ENCODE peak calls at places on chromosomes 6 and 20, in nine cellular contexts. One of them, this sample, is unnamed.
A peak's percentile ranks its signal among the peaks of the same experiment; 100 is the strongest.

GRCh38 chr20:37990571-37991151 is 42.6 kb downstream of the TTI1 start:
- DNase-seq in stimulated activated CD4-positive, alpha-beta T cell treated with anti-CD3 and anti-CD28 coated beads, Interleukin-1b, Interleukin-23, amount 100 ng/mL, for 1 hour: no peak
- DNase-seq in BJ: peak; percentile 19
- DNase-seq in mesenteric fat pad: no peak
- DNase-seq in left colon: peak; percentile 58
- DNase-seq in NCI-H524: peak; percentile 38
- DNase-seq in kidney epithelial cell: peak; percentile 59
- DNase-seq in HFF-Myc: no peak
- DNase-seq in AG04450: peak; percentile 59
- DNase-seq in this sample: peak; percentile 82

GRCh38 chr6:8825726-8826125 is 390.4 kb upstream of the SLC35B3 start:
- DNase-seq in NCI-H524: no peak
- DNase-seq in left colon: no peak
- DNase-seq in BJ: no peak
- DNase-seq in HFF-Myc: no peak
- DNase-seq in AG04450: no peak
- DNase-seq in kidney epithelial cell: no peak
- DNase-seq in mesenteric fat pad: no peak
- DNase-seq in stimulated activated CD4-positive, alpha-beta T cell treated with anti-CD3 and anti-CD28 coated beads, Interleukin-1b, Interleukin-23, amount 100 ng/mL, for 1 hour: no peak
- DNase-seq in this sample: no peak

GRCh38 chr20:44104807-44105517 is 82.0 kb downstream of the JPH2 start:
- DNase-seq in stimulated activated CD4-positive, alpha-beta T cell treated with anti-CD3 and anti-CD28 coated beads, Interleukin-1b, Interleukin-23, amount 100 ng/mL, for 1 hour: no peak
- DNase-seq in HFF-Myc: no peak
- DNase-seq in NCI-H524: no peak
- DNase-seq in BJ: no peak
- DNase-seq in AG04450: peak; percentile 74
- DNase-seq in left colon: no peak
- DNase-seq in kidney epithelial cell: no peak
- DNase-seq in mesenteric fat pad: no peak
- DNase-seq in this sample: peak; percentile 49

GRCh38 chr6:125950293-125950692 is 6.3 kb upstream of the HINT3 start:
- DNase-seq in stimulated activated CD4-positive, alpha-beta T cell treated with anti-CD3 and anti-CD28 coated beads, Interleukin-1b, Interleukin-23, amount 100 ng/mL, for 1 hour: no peak
- DNase-seq in left colon: no peak
- DNase-seq in BJ: peak; percentile 41
- DNase-seq in HFF-Myc: no peak
- DNase-seq in AG04450: no peak
- DNase-seq in NCI-H524: no peak
- DNase-seq in mesenteric fat pad: no peak
- DNase-seq in kidney epithelial cell: no peak
- DNase-seq in this sample: peak; percentile 73

GRCh38 chr6:41462980-41463930 is 82.9 kb upstream of the FOXP4 start:
- DNase-seq in left colon: peak; percentile 75
- DNase-seq in BJ: no peak
- DNase-seq in kidney epithelial cell: peak; percentile 38
- DNase-seq in AG04450: peak; percentile 30
- DNase-seq in mesenteric fat pad: no peak
- DNase-seq in stimulated activated CD4-positive, alpha-beta T cell treated with anti-CD3 and anti-CD28 coated beads, Interleukin-1b, Interleukin-23, amount 100 ng/mL, for 1 hour: no peak
- DNase-seq in NCI-H524: peak; percentile 72
- DNase-seq in HFF-Myc: peak; percentile 26
- DNase-seq in this sample: no peak

GRCh38 chr6:14571001-14571400 is 453.4 kb downstream of the CD83 start:
- DNase-seq in mesenteric fat pad: no peak
- DNase-seq in AG04450: no peak
- DNase-seq in NCI-H524: no peak
- DNase-seq in BJ: no peak
- DNase-seq in left colon: no peak
- DNase-seq in kidney epithelial cell: no peak
- DNase-seq in stimulated activated CD4-positive, alpha-beta T cell treated with anti-CD3 and anti-CD28 coated beads, Interleukin-1b, Interleukin-23, amount 100 ng/mL, for 1 hour: no peak
- DNase-seq in HFF-Myc: no peak
- DNase-seq in this sample: no peak

GRCh38 chr6:119308994-119309657 is 40.4 kb downstream of the MAN1A1 start:
- DNase-seq in HFF-Myc: no peak
- DNase-seq in mesenteric fat pad: no peak
- DNase-seq in BJ: no peak
- DNase-seq in AG04450: no peak
- DNase-seq in stimulated activated CD4-positive, alpha-beta T cell treated with anti-CD3 and anti-CD28 coated beads, Interleukin-1b, Interleukin-23, amount 100 ng/mL, for 1 hour: no peak
- DNase-seq in left colon: no peak
- DNase-seq in NCI-H524: no peak
- DNase-seq in kidney epithelial cell: peak; percentile 32
- DNase-seq in this sample: no peak

GRCh38 chr6:82118150-82118562 is 129.4 kb downstream of the IBTK start:
- DNase-seq in BJ: no peak
- DNase-seq in AG04450: no peak
- DNase-seq in NCI-H524: no peak
- DNase-seq in kidney epithelial cell: no peak
- DNase-seq in stimulated activated CD4-positive, alpha-beta T cell treated with anti-CD3 and anti-CD28 coated beads, Interleukin-1b, Interleukin-23, amount 100 ng/mL, for 1 hour: no peak
- DNase-seq in left colon: no peak
- DNase-seq in HFF-Myc: no peak
- DNase-seq in mesenteric fat pad: no peak
- DNase-seq in this sample: no peak

GRCh38 chr20:47774081-47774777 is 11.1 kb downstream of the SULF2 start:
- DNase-seq in stimulated activated CD4-positive, alpha-beta T cell treated with anti-CD3 and anti-CD28 coated beads, Interleukin-1b, Interleukin-23, amount 100 ng/mL, for 1 hour: no peak
- DNase-seq in NCI-H524: no peak
- DNase-seq in BJ: no peak
- DNase-seq in kidney epithelial cell: no peak
- DNase-seq in mesenteric fat pad: no peak
- DNase-seq in AG04450: no peak
- DNase-seq in HFF-Myc: no peak
- DNase-seq in left colon: peak; percentile 62
- DNase-seq in this sample: no peak

GRCh38 chr20:6636209-6637159 is 131.0 kb upstream of the BMP2 start:
- DNase-seq in mesenteric fat pad: no peak
- DNase-seq in left colon: no peak
- DNase-seq in HFF-Myc: peak; percentile 37
- DNase-seq in NCI-H524: peak; percentile 36
- DNase-seq in kidney epithelial cell: peak; percentile 31
- DNase-seq in stimulated activated CD4-positive, alpha-beta T cell treated with anti-CD3 and anti-CD28 coated beads, Interleukin-1b, Interleukin-23, amount 100 ng/mL, for 1 hour: no peak
- DNase-seq in AG04450: peak; percentile 30
- DNase-seq in BJ: no peak
- DNase-seq in this sample: peak; percentile 39

GRCh38 chr6:146545608-146546007 is 2.0 kb downstream of the RAB32 start:
- DNase-seq in left colon: no peak
- DNase-seq in AG04450: no peak
- DNase-seq in stimulated activated CD4-positive, alpha-beta T cell treated with anti-CD3 and anti-CD28 coated beads, Interleukin-1b, Interleukin-23, amount 100 ng/mL, for 1 hour: no peak
- DNase-seq in mesenteric fat pad: no peak
- DNase-seq in NCI-H524: no peak
- DNase-seq in BJ: peak; percentile 36
- DNase-seq in HFF-Myc: no peak
- DNase-seq in kidney epithelial cell: peak; percentile 48
- DNase-seq in this sample: no peak

GRCh38 chr6:35419431-35419830 is 32.7 kb upstream of the FANCE start:
- DNase-seq in mesenteric fat pad: no peak
- DNase-seq in stimulated activated CD4-positive, alpha-beta T cell treated with anti-CD3 and anti-CD28 coated beads, Interleukin-1b, Interleukin-23, amount 100 ng/mL, for 1 hour: no peak
- DNase-seq in BJ: no peak
- DNase-seq in left colon: no peak
- DNase-seq in NCI-H524: no peak
- DNase-seq in kidney epithelial cell: no peak
- DNase-seq in AG04450: peak; percentile 83
- DNase-seq in HFF-Myc: peak; percentile 77
- DNase-seq in this sample: no peak

GRCh38 chr6:133553652-133554051 is 312.5 kb downstream of the EYA4 start:
- DNase-seq in AG04450: peak; percentile 56
- DNase-seq in HFF-Myc: no peak
- DNase-seq in kidney epithelial cell: no peak
- DNase-seq in BJ: no peak
- DNase-seq in NCI-H524: peak; percentile 45
- DNase-seq in stimulated activated CD4-positive, alpha-beta T cell treated with anti-CD3 and anti-CD28 coated beads, Interleukin-1b, Interleukin-23, amount 100 ng/mL, for 1 hour: no peak
- DNase-seq in mesenteric fat pad: no peak
- DNase-seq in left colon: peak; percentile 38
- DNase-seq in this sample: no peak

GRCh38 chr6:47932575-47932974 is 150.7 kb downstream of the OPN5 start:
- DNase-seq in mesenteric fat pad: no peak
- DNase-seq in AG04450: no peak
- DNase-seq in left colon: peak; percentile 21
- DNase-seq in stimulated activated CD4-positive, alpha-beta T cell treated with anti-CD3 and anti-CD28 coated beads, Interleukin-1b, Interleukin-23, amount 100 ng/mL, for 1 hour: no peak
- DNase-seq in kidney epithelial cell: no peak
- DNase-seq in NCI-H524: no peak
- DNase-seq in HFF-Myc: no peak
- DNase-seq in BJ: no peak
- DNase-seq in this sample: no peak

GRCh38 chr6:12291785-12292604 is 1.8 kb downstream of the EDN1 start:
- DNase-seq in AG04450: no peak
- DNase-seq in mesenteric fat pad: no peak
- DNase-seq in BJ: no peak
- DNase-seq in stimulated activated CD4-positive, alpha-beta T cell treated with anti-CD3 and anti-CD28 coated beads, Interleukin-1b, Interleukin-23, amount 100 ng/mL, for 1 hour: no peak
- DNase-seq in HFF-Myc: no peak
- DNase-seq in NCI-H524: no peak
- DNase-seq in kidney epithelial cell: no peak
- DNase-seq in left colon: peak; percentile 42
- DNase-seq in this sample: no peak

GRCh38 chr6:25942561-25943147 is 12.2 kb upstream of the SLC17A2 start:
- DNase-seq in mesenteric fat pad: no peak
- DNase-seq in NCI-H524: no peak
- DNase-seq in HFF-Myc: peak; percentile 21
- DNase-seq in AG04450: no peak
- DNase-seq in stimulated activated CD4-positive, alpha-beta T cell treated with anti-CD3 and anti-CD28 coated beads, Interleukin-1b, Interleukin-23, amount 100 ng/mL, for 1 hour: no peak
- DNase-seq in left colon: no peak
- DNase-seq in kidney epithelial cell: peak; percentile 25
- DNase-seq in BJ: no peak
- DNase-seq in this sample: no peak

GRCh38 chr20:40511478-40511877 is 177.6 kb downstream of the MAFB start:
- DNase-seq in stimulated activated CD4-positive, alpha-beta T cell treated with anti-CD3 and anti-CD28 coated beads, Interleukin-1b, Interleukin-23, amount 100 ng/mL, for 1 hour: no peak
- DNase-seq in mesenteric fat pad: no peak
- DNase-seq in kidney epithelial cell: no peak
- DNase-seq in BJ: no peak
- DNase-seq in HFF-Myc: no peak
- DNase-seq in left colon: no peak
- DNase-seq in AG04450: no peak
- DNase-seq in NCI-H524: no peak
- DNase-seq in this sample: no peak

GRCh38 chr20:3766832-3767433 is 620 bp downstream of the ADISSP start:
- DNase-seq in NCI-H524: no peak
- DNase-seq in kidney epithelial cell: no peak
- DNase-seq in mesenteric fat pad: no peak
- DNase-seq in AG04450: no peak
- DNase-seq in BJ: no peak
- DNase-seq in stimulated activated CD4-positive, alpha-beta T cell treated with anti-CD3 and anti-CD28 coated beads, Interleukin-1b, Interleukin-23, amount 100 ng/mL, for 1 hour: no peak
- DNase-seq in left colon: peak; percentile 46
- DNase-seq in HFF-Myc: no peak
- DNase-seq in this sample: no peak

GRCh38 chr6:158703121-158703839 is 53.4 kb downstream of the SYTL3 start:
- DNase-seq in HFF-Myc: no peak
- DNase-seq in mesenteric fat pad: no peak
- DNase-seq in stimulated activated CD4-positive, alpha-beta T cell treated with anti-CD3 and anti-CD28 coated beads, Interleukin-1b, Interleukin-23, amount 100 ng/mL, for 1 hour: no peak
- DNase-seq in left colon: no peak
- DNase-seq in AG04450: no peak
- DNase-seq in kidney epithelial cell: no peak
- DNase-seq in BJ: no peak
- DNase-seq in NCI-H524: no peak
- DNase-seq in this sample: no peak

GRCh38 chr20:26169506-26169905 is 472.9 kb upstream of the ZNF337 start:
- DNase-seq in stimulated activated CD4-positive, alpha-beta T cell treated with anti-CD3 and anti-CD28 coated beads, Interleukin-1b, Interleukin-23, amount 100 ng/mL, for 1 hour: no peak
- DNase-seq in BJ: peak; percentile 57
- DNase-seq in NCI-H524: no peak
- DNase-seq in AG04450: no peak
- DNase-seq in kidney epithelial cell: no peak
- DNase-seq in HFF-Myc: no peak
- DNase-seq in mesenteric fat pad: no peak
- DNase-seq in left colon: no peak
- DNase-seq in this sample: no peak

GRCh38 chr20:33790571-33790970 is 20.6 kb upstream of the CHMP4B start:
- DNase-seq in mesenteric fat pad: no peak
- DNase-seq in left colon: peak; percentile 84
- DNase-seq in AG04450: no peak
- DNase-seq in kidney epithelial cell: no peak
- DNase-seq in NCI-H524: no peak
- DNase-seq in stimulated activated CD4-positive, alpha-beta T cell treated with anti-CD3 and anti-CD28 coated beads, Interleukin-1b, Interleukin-23, amount 100 ng/mL, for 1 hour: no peak
- DNase-seq in HFF-Myc: no peak
- DNase-seq in BJ: no peak
- DNase-seq in this sample: no peak

GRCh38 chr6:130365166-130366010 is 429 bp upstream of the TMEM200A start:
- DNase-seq in NCI-H524: peak; percentile 49
- DNase-seq in kidney epithelial cell: no peak
- DNase-seq in stimulated activated CD4-positive, alpha-beta T cell treated with anti-CD3 and anti-CD28 coated beads, Interleukin-1b, Interleukin-23, amount 100 ng/mL, for 1 hour: peak; percentile 38
- DNase-seq in HFF-Myc: peak; percentile 20
- DNase-seq in BJ: no peak
- DNase-seq in mesenteric fat pad: peak; percentile 91
- DNase-seq in AG04450: peak; percentile 48
- DNase-seq in left colon: peak; percentile 76
- DNase-seq in this sample: no peak

GRCh38 chr6:44177691-44178423 is 19.2 kb downstream of the CAPN11 start:
- DNase-seq in HFF-Myc: no peak
- DNase-seq in mesenteric fat pad: peak; percentile 92
- DNase-seq in NCI-H524: no peak
- DNase-seq in AG04450: peak; percentile 20
- DNase-seq in BJ: peak; percentile 48
- DNase-seq in left colon: no peak
- DNase-seq in kidney epithelial cell: no peak
- DNase-seq in stimulated activated CD4-positive, alpha-beta T cell treated with anti-CD3 and anti-CD28 coated beads, Interleukin-1b, Interleukin-23, amount 100 ng/mL, for 1 hour: no peak
- DNase-seq in this sample: peak; percentile 1

GRCh38 chr6:167141667-167142432 is 15.9 kb downstream of the GPR31 start:
- DNase-seq in kidney epithelial cell: no peak
- DNase-seq in BJ: no peak
- DNase-seq in stimulated activated CD4-positive, alpha-beta T cell treated with anti-CD3 and anti-CD28 coated beads, Interleukin-1b, Interleukin-23, amount 100 ng/mL, for 1 hour: peak; percentile 11
- DNase-seq in mesenteric fat pad: no peak
- DNase-seq in AG04450: no peak
- DNase-seq in left colon: peak; percentile 69
- DNase-seq in HFF-Myc: no peak
- DNase-seq in NCI-H524: peak; percentile 29
- DNase-seq in this sample: no peak

GRCh38 chr6:20265842-20266241 is 53.6 kb upstream of the MBOAT1 start:
- DNase-seq in mesenteric fat pad: no peak
- DNase-seq in AG04450: no peak
- DNase-seq in NCI-H524: no peak
- DNase-seq in stimulated activated CD4-positive, alpha-beta T cell treated with anti-CD3 and anti-CD28 coated beads, Interleukin-1b, Interleukin-23, amount 100 ng/mL, for 1 hour: no peak
- DNase-seq in left colon: no peak
- DNase-seq in HFF-Myc: no peak
- DNase-seq in BJ: no peak
- DNase-seq in kidney epithelial cell: no peak
- DNase-seq in this sample: no peak

GRCh38 chr6:111592726-111593515 is 12.8 kb downstream of the TRAF3IP2 start:
- DNase-seq in stimulated activated CD4-positive, alpha-beta T cell treated with anti-CD3 and anti-CD28 coated beads, Interleukin-1b, Interleukin-23, amount 100 ng/mL, for 1 hour: no peak
- DNase-seq in kidney epithelial cell: no peak
- DNase-seq in HFF-Myc: no peak
- DNase-seq in BJ: no peak
- DNase-seq in mesenteric fat pad: no peak
- DNase-seq in NCI-H524: peak; percentile 40
- DNase-seq in left colon: no peak
- DNase-seq in AG04450: no peak
- DNase-seq in this sample: no peak

GRCh38 chr20:9332783-9333482 is 181.5 kb upstream of the LAMP5 start:
- DNase-seq in BJ: no peak
- DNase-seq in kidney epithelial cell: no peak
- DNase-seq in AG04450: no peak
- DNase-seq in NCI-H524: no peak
- DNase-seq in stimulated activated CD4-positive, alpha-beta T cell treated with anti-CD3 and anti-CD28 coated beads, Interleukin-1b, Interleukin-23, amount 100 ng/mL, for 1 hour: no peak
- DNase-seq in mesenteric fat pad: no peak
- DNase-seq in left colon: no peak
- DNase-seq in HFF-Myc: no peak
- DNase-seq in this sample: no peak

GRCh38 chr6:135210632-135211305 is 29.7 kb downstream of the MYB start:
- DNase-seq in HFF-Myc: no peak
- DNase-seq in NCI-H524: no peak
- DNase-seq in AG04450: no peak
- DNase-seq in left colon: no peak
- DNase-seq in mesenteric fat pad: no peak
- DNase-seq in BJ: no peak
- DNase-seq in kidney epithelial cell: no peak
- DNase-seq in stimulated activated CD4-positive, alpha-beta T cell treated with anti-CD3 and anti-CD28 coated beads, Interleukin-1b, Interleukin-23, amount 100 ng/mL, for 1 hour: no peak
- DNase-seq in this sample: no peak

GRCh38 chr6:68632620-68633195 is 2.4 kb upstream of the ADGRB3 start:
- DNase-seq in BJ: no peak
- DNase-seq in left colon: no peak
- DNase-seq in kidney epithelial cell: no peak
- DNase-seq in AG04450: no peak
- DNase-seq in HFF-Myc: no peak
- DNase-seq in NCI-H524: no peak
- DNase-seq in stimulated activated CD4-positive, alpha-beta T cell treated with anti-CD3 and anti-CD28 coated beads, Interleukin-1b, Interleukin-23, amount 100 ng/mL, for 1 hour: no peak
- DNase-seq in mesenteric fat pad: no peak
- DNase-seq in this sample: no peak

GRCh38 chr6:46032112-46032998 is 16.7 kb upstream of the CLIC5 start:
- DNase-seq in left colon: no peak
- DNase-seq in AG04450: no peak
- DNase-seq in mesenteric fat pad: no peak
- DNase-seq in NCI-H524: no peak
- DNase-seq in HFF-Myc: no peak
- DNase-seq in stimulated activated CD4-positive, alpha-beta T cell treated with anti-CD3 and anti-CD28 coated beads, Interleukin-1b, Interleukin-23, amount 100 ng/mL, for 1 hour: no peak
- DNase-seq in kidney epithelial cell: no peak
- DNase-seq in BJ: no peak
- DNase-seq in this sample: no peak

GRCh38 chr20:50874111-50874757 is 57.0 kb downstream of the ADNP start:
- DNase-seq in NCI-H524: no peak
- DNase-seq in AG04450: no peak
- DNase-seq in mesenteric fat pad: no peak
- DNase-seq in BJ: no peak
- DNase-seq in stimulated activated CD4-positive, alpha-beta T cell treated with anti-CD3 and anti-CD28 coated beads, Interleukin-1b, Interleukin-23, amount 100 ng/mL, for 1 hour: no peak
- DNase-seq in left colon: no peak
- DNase-seq in kidney epithelial cell: no peak
- DNase-seq in HFF-Myc: no peak
- DNase-seq in this sample: no peak